ENCODE peak calls at places on chromosomes 4 and X, in ten cellular contexts. One of them, this sample, is unnamed.

GRCh38 chr4:106034205-106034604 is 138.9 kb downstream of the NPNT start:
- DNase-seq in GM23338: no peak
- DNase-seq in NCI-H2107: no peak
- DNase-seq in coronary artery: no peak
- DNase-seq in left cardiac atrium: no peak
- DNase-seq in ELR: no peak
- DNase-seq in choroid plexus epithelial cell: peak
- DNase-seq in activated T-cell treated with anti-CD3 and anti-CD28 coated beads, Interleukin-2, amount 50 U/mL, for 72 hours: no peak
- DNase-seq in endothelial cell: no peak
- DNase-seq in MCF 10A: peak
- DNase-seq in this sample: no peak

GRCh38 chrX:46408553-46409407 is 136.4 kb downstream of the ZNF674 start:
- DNase-seq in activated T-cell treated with anti-CD3 and anti-CD28 coated beads, Interleukin-2, amount 50 U/mL, for 72 hours: peak
- DNase-seq in choroid plexus epithelial cell: peak
- DNase-seq in endothelial cell: peak
- DNase-seq in left cardiac atrium: peak
- DNase-seq in coronary artery: no peak
- DNase-seq in NCI-H2107: peak
- DNase-seq in GM23338: peak
- DNase-seq in ELR: peak
- DNase-seq in MCF 10A: peak
- DNase-seq in this sample: peak

GRCh38 chr4:7430368-7430964 is 4.3 kb downstream of the PSAPL1 start:
- DNase-seq in left cardiac atrium: no peak
- DNase-seq in activated T-cell treated with anti-CD3 and anti-CD28 coated beads, Interleukin-2, amount 50 U/mL, for 72 hours: no peak
- DNase-seq in ELR: no peak
- DNase-seq in NCI-H2107: no peak
- DNase-seq in endothelial cell: no peak
- DNase-seq in choroid plexus epithelial cell: no peak
- DNase-seq in MCF 10A: no peak
- DNase-seq in GM23338: peak
- DNase-seq in coronary artery: no peak
- DNase-seq in this sample: no peak

GRCh38 chrX:133375558-133376340 is 39.5 kb downstream of the GPC4 start:
- DNase-seq in ELR: no peak
- DNase-seq in activated T-cell treated with anti-CD3 and anti-CD28 coated beads, Interleukin-2, amount 50 U/mL, for 72 hours: no peak
- DNase-seq in left cardiac atrium: peak
- DNase-seq in choroid plexus epithelial cell: no peak
- DNase-seq in endothelial cell: no peak
- DNase-seq in GM23338: no peak
- DNase-seq in MCF 10A: no peak
- DNase-seq in NCI-H2107: no peak
- DNase-seq in coronary artery: no peak
- DNase-seq in this sample: no peak

GRCh38 chrX:11341274-11342256 is 48.4 kb downstream of the AMELX start:
- DNase-seq in activated T-cell treated with anti-CD3 and anti-CD28 coated beads, Interleukin-2, amount 50 U/mL, for 72 hours: no peak
- DNase-seq in left cardiac atrium: peak
- DNase-seq in choroid plexus epithelial cell: peak
- DNase-seq in coronary artery: no peak
- DNase-seq in MCF 10A: peak
- DNase-seq in GM23338: no peak
- DNase-seq in ELR: peak
- DNase-seq in endothelial cell: no peak
- DNase-seq in NCI-H2107: no peak
- DNase-seq in this sample: no peak

GRCh38 chr4:145248971-145249370 is 68.6 kb upstream of the OTUD4 start:
- DNase-seq in coronary artery: no peak
- DNase-seq in activated T-cell treated with anti-CD3 and anti-CD28 coated beads, Interleukin-2, amount 50 U/mL, for 72 hours: no peak
- DNase-seq in GM23338: no peak
- DNase-seq in ELR: no peak
- DNase-seq in choroid plexus epithelial cell: no peak
- DNase-seq in NCI-H2107: no peak
- DNase-seq in MCF 10A: no peak
- DNase-seq in left cardiac atrium: no peak
- DNase-seq in endothelial cell: no peak
- DNase-seq in this sample: no peak

GRCh38 chr4:139670765-139671164 is 5.1 kb downstream of the MGST2 start:
- DNase-seq in ELR: no peak
- DNase-seq in coronary artery: no peak
- DNase-seq in choroid plexus epithelial cell: no peak
- DNase-seq in GM23338: no peak
- DNase-seq in MCF 10A: no peak
- DNase-seq in left cardiac atrium: no peak
- DNase-seq in endothelial cell: no peak
- DNase-seq in NCI-H2107: no peak
- DNase-seq in activated T-cell treated with anti-CD3 and anti-CD28 coated beads, Interleukin-2, amount 50 U/mL, for 72 hours: no peak
- DNase-seq in this sample: no peak

GRCh38 chrX:135596495-135596894 is 76.0 kb downstream of the INTS6L start:
- DNase-seq in MCF 10A: peak
- DNase-seq in activated T-cell treated with anti-CD3 and anti-CD28 coated beads, Interleukin-2, amount 50 U/mL, for 72 hours: peak
- DNase-seq in endothelial cell: peak
- DNase-seq in coronary artery: no peak
- DNase-seq in NCI-H2107: no peak
- DNase-seq in choroid plexus epithelial cell: peak
- DNase-seq in ELR: peak
- DNase-seq in left cardiac atrium: no peak
- DNase-seq in GM23338: peak
- DNase-seq in this sample: peak

GRCh38 chr4:186536285-186536684 is 19.1 kb downstream of the MTNR1A start:
- DNase-seq in left cardiac atrium: no peak
- DNase-seq in choroid plexus epithelial cell: no peak
- DNase-seq in endothelial cell: no peak
- DNase-seq in GM23338: peak
- DNase-seq in coronary artery: no peak
- DNase-seq in ELR: peak
- DNase-seq in MCF 10A: no peak
- DNase-seq in NCI-H2107: no peak
- DNase-seq in activated T-cell treated with anti-CD3 and anti-CD28 coated beads, Interleukin-2, amount 50 U/mL, for 72 hours: no peak
- DNase-seq in this sample: no peak

GRCh38 chr4:182449186-182449880 is 206.1 kb downstream of the TENM3 start:
- DNase-seq in endothelial cell: peak
- DNase-seq in choroid plexus epithelial cell: peak
- DNase-seq in MCF 10A: peak
- DNase-seq in activated T-cell treated with anti-CD3 and anti-CD28 coated beads, Interleukin-2, amount 50 U/mL, for 72 hours: no peak
- DNase-seq in left cardiac atrium: no peak
- DNase-seq in ELR: peak
- DNase-seq in NCI-H2107: no peak
- DNase-seq in GM23338: peak
- DNase-seq in coronary artery: no peak
- DNase-seq in this sample: no peak

GRCh38 chrX:14528629-14529287 is 578 bp upstream of the GLRA2 start:
- DNase-seq in coronary artery: no peak
- DNase-seq in choroid plexus epithelial cell: peak
- DNase-seq in NCI-H2107: peak
- DNase-seq in GM23338: peak
- DNase-seq in MCF 10A: peak
- DNase-seq in left cardiac atrium: peak
- DNase-seq in ELR: peak
- DNase-seq in activated T-cell treated with anti-CD3 and anti-CD28 coated beads, Interleukin-2, amount 50 U/mL, for 72 hours: peak
- DNase-seq in endothelial cell: peak
- DNase-seq in this sample: no peak

GRCh38 chrX:153626025-153626633 is 20.9 kb upstream of the DUSP9 start:
- DNase-seq in NCI-H2107: no peak
- DNase-seq in GM23338: no peak
- DNase-seq in endothelial cell: no peak
- DNase-seq in ELR: no peak
- DNase-seq in MCF 10A: no peak
- DNase-seq in activated T-cell treated with anti-CD3 and anti-CD28 coated beads, Interleukin-2, amount 50 U/mL, for 72 hours: no peak
- DNase-seq in left cardiac atrium: no peak
- DNase-seq in coronary artery: no peak
- DNase-seq in choroid plexus epithelial cell: no peak
- DNase-seq in this sample: no peak

GRCh38 chrX:109393859-109394258 is 88.0 kb downstream of the GUCY2F start:
- DNase-seq in ELR: peak
- DNase-seq in NCI-H2107: no peak
- DNase-seq in activated T-cell treated with anti-CD3 and anti-CD28 coated beads, Interleukin-2, amount 50 U/mL, for 72 hours: no peak
- DNase-seq in GM23338: peak
- DNase-seq in choroid plexus epithelial cell: no peak
- DNase-seq in MCF 10A: peak
- DNase-seq in left cardiac atrium: no peak
- DNase-seq in endothelial cell: no peak
- DNase-seq in coronary artery: no peak
- DNase-seq in this sample: no peak

GRCh38 chr4:147808447-147808846 is 76.6 kb downstream of the ARHGAP10 start:
- DNase-seq in left cardiac atrium: no peak
- DNase-seq in ELR: no peak
- DNase-seq in endothelial cell: no peak
- DNase-seq in GM23338: no peak
- DNase-seq in MCF 10A: no peak
- DNase-seq in NCI-H2107: no peak
- DNase-seq in coronary artery: no peak
- DNase-seq in choroid plexus epithelial cell: no peak
- DNase-seq in activated T-cell treated with anti-CD3 and anti-CD28 coated beads, Interleukin-2, amount 50 U/mL, for 72 hours: no peak
- DNase-seq in this sample: no peak

GRCh38 chr4:6548201-6548881 is 26.6 kb upstream of the MAN2B2 start:
- DNase-seq in NCI-H2107: no peak
- DNase-seq in choroid plexus epithelial cell: peak
- DNase-seq in MCF 10A: peak
- DNase-seq in left cardiac atrium: peak
- DNase-seq in ELR: peak
- DNase-seq in coronary artery: no peak
- DNase-seq in GM23338: peak
- DNase-seq in endothelial cell: peak
- DNase-seq in activated T-cell treated with anti-CD3 and anti-CD28 coated beads, Interleukin-2, amount 50 U/mL, for 72 hours: no peak
- DNase-seq in this sample: no peak

GRCh38 chr4:140754918-140755810 is 1.0 kb downstream of the TBC1D9 start:
- DNase-seq in choroid plexus epithelial cell: peak
- DNase-seq in NCI-H2107: no peak
- DNase-seq in ELR: peak
- DNase-seq in left cardiac atrium: no peak
- DNase-seq in activated T-cell treated with anti-CD3 and anti-CD28 coated beads, Interleukin-2, amount 50 U/mL, for 72 hours: no peak
- DNase-seq in MCF 10A: peak
- DNase-seq in coronary artery: no peak
- DNase-seq in endothelial cell: no peak
- DNase-seq in GM23338: peak
- DNase-seq in this sample: no peak

GRCh38 chr4:124940387-124940786 is 227.9 kb upstream of the ANKRD50 start:
- DNase-seq in ELR: peak
- DNase-seq in MCF 10A: peak
- DNase-seq in endothelial cell: no peak
- DNase-seq in left cardiac atrium: no peak
- DNase-seq in coronary artery: no peak
- DNase-seq in GM23338: no peak
- DNase-seq in choroid plexus epithelial cell: peak
- DNase-seq in NCI-H2107: no peak
- DNase-seq in activated T-cell treated with anti-CD3 and anti-CD28 coated beads, Interleukin-2, amount 50 U/mL, for 72 hours: no peak
- DNase-seq in this sample: no peak

GRCh38 chr4:37661643-37662221 is 24.4 kb downstream of the RELL1 start:
- DNase-seq in left cardiac atrium: no peak
- DNase-seq in endothelial cell: no peak
- DNase-seq in ELR: peak
- DNase-seq in choroid plexus epithelial cell: peak
- DNase-seq in coronary artery: no peak
- DNase-seq in MCF 10A: peak
- DNase-seq in activated T-cell treated with anti-CD3 and anti-CD28 coated beads, Interleukin-2, amount 50 U/mL, for 72 hours: no peak
- DNase-seq in GM23338: no peak
- DNase-seq in NCI-H2107: no peak
- DNase-seq in this sample: no peak

GRCh38 chr4:42655248-42655647 is 1.7 kb downstream of the ATP8A1 start:
- DNase-seq in coronary artery: no peak
- DNase-seq in left cardiac atrium: no peak
- DNase-seq in NCI-H2107: no peak
- DNase-seq in ELR: no peak
- DNase-seq in MCF 10A: no peak
- DNase-seq in GM23338: no peak
- DNase-seq in choroid plexus epithelial cell: peak
- DNase-seq in activated T-cell treated with anti-CD3 and anti-CD28 coated beads, Interleukin-2, amount 50 U/mL, for 72 hours: no peak
- DNase-seq in endothelial cell: no peak
- DNase-seq in this sample: no peak

This sample was measured in activated CD4-positive, alpha-beta T cell treated with anti-CD3 and anti-CD28 coated beads for 1 hour.